ENCODE peak calls at places on chromosomes 12 and 14, in ten cellular contexts. L, J, H, F, P, Y, M, K, U and O are unnamed samples.

GRCh38 chr12:31705651-31706050 is 23.2 kb downstream of the AMN1 start:
- DNase-seq in L (no peak), J (no peak), H (no peak), F (no peak), P (no peak), Y (no peak), M (no peak), K (no peak), U (no peak), O (no peak)

GRCh38 chr12:121823101-121823726 is 19.4 kb downstream of the SETD1B start:
- DNase-seq in L (no peak), J (no peak), H (no peak), F (no peak), P (no peak), Y (no peak), M (no peak), K (no peak), U (no peak), O (no peak)

GRCh38 chr12:26062566-26062965 is 62.3 kb downstream of the BHLHE41 start:
- DNase-seq in L (no peak), J (no peak), H (no peak), F (no peak), P (no peak), Y (no peak), M (peak), K (no peak), U (no peak), O (no peak)

GRCh38 chr14:34981743-34982420 is 910 bp upstream of the SRP54 start:
- DNase-seq in L (no peak), J (no peak), H (peak), F (no peak), P (peak), Y (peak), M (peak), K (no peak), U (peak), O (peak)

GRCh38 chr12:94175763-94176660 is 27.6 kb downstream of the PLXNC1 start:
- DNase-seq in L (no peak), J (no peak), H (no peak), F (no peak), P (no peak), Y (no peak), M (peak), K (no peak), U (no peak), O (no peak)

GRCh38 chr12:52200086-52200782 is 8.4 kb upstream of the KRT80 start:
- DNase-seq in L (no peak), J (no peak), H (no peak), F (no peak), P (no peak), Y (no peak), M (no peak), K (no peak), U (no peak), O (no peak)

GRCh38 chr12:98422809-98423208 is 92.6 kb upstream of the TMPO start:
- DNase-seq in L (no peak), J (no peak), H (peak), F (no peak), P (no peak), Y (no peak), M (peak), K (no peak), U (no peak), O (no peak)

GRCh38 chr12:68011882-68012207 is 22.6 kb downstream of the IFNG-AS1 start:
- DNase-seq in L (no peak), J (no peak), H (no peak), F (no peak), P (no peak), Y (no peak), M (peak), K (no peak), U (no peak), O (no peak)

GRCh38 chr12:117035287-117035686 is 63.9 kb downstream of the TESC start:
- DNase-seq in L (no peak), J (no peak), H (no peak), F (no peak), P (no peak), Y (no peak), M (no peak), K (no peak), U (no peak), O (no peak)

GRCh38 chr12:82595946-82596345 is 90.8 kb upstream of the TMTC2 start:
- DNase-seq in L (no peak), J (no peak), H (no peak), F (no peak), P (no peak), Y (no peak), M (no peak), K (no peak), U (no peak), O (no peak)

GRCh38 chr14:34365309-34365915 is 96.6 kb downstream of the SPTSSA start:
- DNase-seq in L (no peak), J (no peak), H (peak), F (no peak), P (no peak), Y (no peak), M (no peak), K (no peak), U (no peak), O (no peak)

GRCh38 chr14:71036433-71036832 is 129.2 kb downstream of the PCNX1 start:
- DNase-seq in L (no peak), J (no peak), H (no peak), F (no peak), P (no peak), Y (no peak), M (no peak), K (no peak), U (no peak), O (no peak)

GRCh38 chr12:103457471-103457870 is 38.3 kb downstream of the C12orf42 start:
- DNase-seq in L (no peak), J (no peak), H (no peak), F (no peak), P (no peak), Y (no peak), M (no peak), K (no peak), U (no peak), O (no peak)